ENCODE peak calls at places on chromosomes 7 and 10, in six cellular contexts. E is pancreas, H is mammary epithelial cell, W is A549, Z is transverse colon, N is fibroblast of lung. A is an unnamed sample.
A peak's percentile ranks its signal among the peaks of the same experiment; 100 is the strongest.

GRCh38 chr7:82247814-82248433 is 195.7 kb downstream of the CACNA2D1 start:
- DNase-seq in E (no peak), H (peak; percentile 6), W (peak; percentile 38), Z (no peak), N (peak; percentile 6), A (no peak)

GRCh38 chr10:51700228-51700835 is 937 bp upstream of the CSTF2T start:
- DNase-seq in E (no peak), H (peak; percentile 62), W (no peak), Z (peak; percentile 17), N (peak; percentile 51), A (no peak)

GRCh38 chr10:17134737-17135260 is 5.2 kb upstream of the CUBN start:
- DNase-seq in E (no peak), H (no peak), W (no peak), Z (no peak), N (no peak), A (no peak)

GRCh38 chr10:82982110-82982608 is 1107.2 kb downstream of the NRG3 start:
- DNase-seq in E (no peak), H (peak; percentile 87), W (peak; percentile 28), Z (no peak), N (peak; percentile 98), A (peak; percentile 87)

GRCh38 chr10:97007417-97007816 is 175.3 kb downstream of the LCOR start:
- DNase-seq in E (no peak), H (no peak), W (no peak), Z (no peak), N (no peak), A (no peak)

GRCh38 chr10:7400068-7400824 is 10.6 kb downstream of the SFMBT2 start:
- DNase-seq in E (no peak), H (no peak), W (no peak), Z (no peak), N (no peak), A (no peak)

GRCh38 chr10:69130251-69130650 is 6.3 kb downstream of the VPS26A start:
- DNase-seq in E (no peak), H (peak; percentile 16), W (no peak), Z (no peak), N (peak; percentile 48), A (no peak)

GRCh38 chr7:138328215-138328614 is 131.8 kb upstream of the TRIM24 start:
- DNase-seq in E (no peak), H (no peak), W (no peak), Z (no peak), N (no peak), A (no peak)

GRCh38 chr7:1591876-1592275 is 22.0 kb upstream of the PSMG3 start:
- DNase-seq in E (no peak), H (no peak), W (no peak), Z (no peak), N (no peak), A (no peak)

GRCh38 chr7:33854178-33854577 is 51.2 kb upstream of the BMPER start:
- DNase-seq in E (no peak), H (peak; percentile 77), W (no peak), Z (no peak), N (peak; percentile 94), A (peak; percentile 70)

GRCh38 chr7:4751398-4751947 is 23.9 kb upstream of the AP5Z1 start:
- DNase-seq in E (no peak), H (no peak), W (no peak), Z (no peak), N (no peak), A (no peak)

GRCh38 chr10:133166504-133166827 is 6.4 kb downstream of the KNDC1 start:
- DNase-seq in E (no peak), H (no peak), W (no peak), Z (no peak), N (no peak), A (no peak)

GRCh38 chr7:101971457-101971856 is 154.0 kb downstream of the CUX1 start:
- DNase-seq in E (no peak), H (no peak), W (peak; percentile 21), Z (no peak), N (no peak), A (no peak)

GRCh38 chr7:14858410-14858809 is 44.1 kb downstream of the DGKB start:
- DNase-seq in E (no peak), H (no peak), W (no peak), Z (no peak), N (no peak), A (no peak)

GRCh38 chr7:97422046-97422445 is 304.5 kb downstream of the SDHAF3 start:
- DNase-seq in E (no peak), H (no peak), W (no peak), Z (no peak), N (no peak), A (no peak)

GRCh38 chr10:14259696-14260595 is 70.8 kb downstream of the FRMD4A start:
- DNase-seq in E (no peak), H (no peak), W (no peak), Z (no peak), N (peak; percentile 78), A (peak; percentile 45)

GRCh38 chr7:116367171-116367813 is 132.2 kb upstream of the CAV2 start:
- DNase-seq in E (no peak), H (no peak), W (no peak), Z (no peak), N (no peak), A (no peak)

GRCh38 chr7:94053532-94053931 is 49.4 kb upstream of the BET1 start:
- DNase-seq in E (no peak), H (no peak), W (peak; percentile 13), Z (no peak), N (no peak), A (no peak)

GRCh38 chr7:121766676-121767075 is 106.3 kb upstream of the PTPRZ1 start:
- DNase-seq in E (no peak), H (no peak), W (no peak), Z (no peak), N (no peak), A (no peak)

GRCh38 chr10:62045765-62046521 is 144.4 kb downstream of the ARID5B start:
- DNase-seq in E (no peak), H (no peak), W (no peak), Z (no peak), N (peak; percentile 97), A (peak; percentile 91)

GRCh38 chr10:71319042-71319799 is at the start of gene SLC29A3:
- DNase-seq in E (peak; percentile 85), H (peak; percentile 74), W (peak; percentile 83), Z (peak; percentile 88), N (peak; percentile 80), A (peak; percentile 32)

GRCh38 chr7:7157887-7158271 is 24.5 kb upstream of the C1GALT1 start:
- DNase-seq in E (no peak), H (peak; percentile 59), W (no peak), Z (no peak), N (peak; percentile 81), A (no peak)

GRCh38 chr10:79118286-79119202 is 49.8 kb downstream of the ZMIZ1 start:
- DNase-seq in E (no peak), H (no peak), W (no peak), Z (no peak), N (no peak), A (no peak)
- H3K4me3 ChIP-seq in E (no peak overlapping the region), H (no peak overlapping the region), W (no peak overlapping the region), Z (no peak overlapping the region), N (no peak overlapping the region), A (no peak overlapping the region)

DNA sequence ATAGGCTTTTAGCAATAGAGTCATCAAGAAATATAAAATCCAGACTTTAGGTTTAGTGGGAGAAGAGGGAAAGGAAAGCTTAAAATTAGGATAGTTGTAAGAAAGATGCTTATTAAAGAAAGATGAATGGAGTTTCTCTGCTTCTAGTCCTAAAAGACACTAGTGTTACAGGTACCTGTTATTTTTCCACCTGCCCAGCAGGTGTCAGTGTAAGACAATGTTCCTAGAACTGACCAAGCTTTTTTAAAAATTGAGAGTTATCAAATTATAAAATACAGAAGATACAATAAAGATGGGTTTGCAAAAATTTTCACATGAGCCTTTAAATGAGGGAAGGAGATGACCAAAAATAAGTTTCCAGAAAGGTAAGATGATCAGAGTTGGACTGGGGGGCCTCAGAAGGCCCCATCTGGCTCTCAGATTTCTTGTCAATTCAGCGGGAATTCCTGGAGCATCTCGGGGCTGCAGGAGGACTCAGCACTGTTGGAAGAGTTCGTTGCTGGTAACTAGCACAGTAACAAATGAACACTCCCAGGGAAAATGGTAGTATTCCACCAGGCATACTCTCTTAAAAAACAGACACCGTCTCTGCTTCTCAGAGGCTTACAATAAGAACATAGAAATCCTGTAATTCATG is 71.9 kb upstream of the PIK3CG start:
- DNase-seq in E (no peak), H (peak; percentile 12), W (peak; percentile 38), Z (no peak), N (no peak), A (no peak)
- TF ChIP-seq CTCF in E (peak; percentile 51), H (peak; percentile 71), W (peak; percentile 89), Z (peak; percentile 58), N (peak; percentile 35), A (peak; percentile 53)

GRCh38 chr10:109881481-109881880 is 41.8 kb downstream of the XPNPEP1 start:
- DNase-seq in E (no peak), H (no peak), W (no peak), Z (no peak), N (no peak), A (no peak)
- H3K4me3 ChIP-seq in E (no peak overlapping the region), H (no peak overlapping the region), W (no peak overlapping the region), Z (no peak overlapping the region), N (no peak overlapping the region), A (no peak overlapping the region)

GRCh38 chr7:156753630-156754029 is 113.1 kb downstream of the RNF32 start:
- DNase-seq in E (no peak), H (no peak), W (no peak), Z (no peak), N (no peak), A (no peak)
- TF ChIP-seq CTCF in E (no peak), H (no peak), W (no peak), Z (no peak), N (no peak), A (no peak)

GRCh38 chr10:3803884-3804741 is 19.1 kb upstream of the KLF6 start:
- DNase-seq in E (no peak), H (no peak), W (no peak), Z (no peak), N (peak; percentile 31), A (no peak)

GRCh38 chr10:3807221-3807927 is 22.4 kb upstream of the KLF6 start:
- DNase-seq in E (no peak), H (no peak), W (no peak), Z (no peak), N (peak; percentile 45), A (no peak)

GRCh38 chr10:3806603-3807002 is 21.6 kb upstream of the KLF6 start:
- DNase-seq in E (no peak), H (peak; percentile 95), W (peak; percentile 90), Z (peak; percentile 83), N (peak; percentile 96), A (no peak)

GRCh38 chr10:3805227-3805790 is 20.3 kb upstream of the KLF6 start:
- DNase-seq in E (no peak), H (peak; percentile 91), W (peak; percentile 81), Z (no peak), N (peak; percentile 89), A (no peak)

DNA sequence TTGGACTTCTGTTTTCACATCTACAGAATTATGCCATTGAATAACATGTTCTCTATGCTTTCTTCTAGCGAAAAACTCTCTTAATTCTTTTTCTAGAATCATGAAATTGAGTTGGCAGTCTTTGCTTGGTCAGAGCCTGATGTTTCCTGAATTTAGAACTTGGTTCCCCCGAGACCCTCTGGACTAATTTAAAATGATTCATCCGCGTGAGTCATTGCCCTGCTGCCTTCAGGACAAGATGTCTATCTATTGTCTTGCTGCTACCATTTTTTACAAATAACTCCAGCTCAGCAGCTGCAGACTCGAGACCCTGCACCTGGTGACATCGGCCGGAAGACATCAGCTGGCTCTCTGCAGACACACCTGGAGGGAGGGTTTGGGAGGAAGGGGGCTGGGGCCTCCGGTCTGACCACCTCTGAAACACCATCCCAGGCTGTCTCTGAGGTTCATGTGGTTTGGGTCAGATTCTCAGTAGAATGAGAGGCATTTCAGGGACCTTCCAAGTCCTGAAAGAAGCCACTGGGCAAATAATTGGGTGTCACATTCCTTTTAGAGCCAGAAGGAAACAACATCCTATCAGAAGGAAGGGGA is 20.9 kb upstream of the KLF6 start:
- DNase-seq in E (no peak), H (peak; percentile 90), W (peak; percentile 67), Z (peak; percentile 61), N (peak; percentile 88), A (no peak)
- H3K4me3 ChIP-seq in E (no peak overlapping the region), H (no peak overlapping the region), W (peak overlapping the region; percentile 4), Z (no peak overlapping the region), N (no peak overlapping the region), A (no peak overlapping the region)